ENCODE peak calls at places on chromosomes 16 and 17, in seven cellular contexts. One of them, this sample, is unnamed.

GRCh38 chr17:7083592-7083991 is 3.5 kb upstream of the CLEC10A start:
- DNase-seq in AG04450: no peak
- DNase-seq in breast epithelium: no peak
- DNase-seq in pancreas: no peak
- DNase-seq in right lobe of liver: no peak
- DNase-seq in stomach: no peak
- DNase-seq in heart right ventricle: no peak
- DNase-seq in this sample: no peak

GRCh38 chr16:74480150-74481029 is 59.1 kb upstream of the CLEC18B start:
- DNase-seq in AG04450: no peak
- DNase-seq in breast epithelium: peak; percentile 65
- DNase-seq in pancreas: no peak
- DNase-seq in right lobe of liver: no peak
- DNase-seq in stomach: peak; percentile 49
- DNase-seq in heart right ventricle: no peak
- DNase-seq in this sample: no peak

GRCh38 chr17:27379863-27380533 is 76.2 kb upstream of the KSR1 start:
- DNase-seq in AG04450: no peak
- DNase-seq in breast epithelium: peak; percentile 25
- DNase-seq in pancreas: peak; percentile 82
- DNase-seq in right lobe of liver: peak; percentile 69
- DNase-seq in stomach: peak; percentile 72
- DNase-seq in heart right ventricle: peak; percentile 82
- DNase-seq in this sample: no peak

GRCh38 chr17:51362818-51363598 is 102.7 kb downstream of the UTP18 start:
- DNase-seq in AG04450: no peak
- DNase-seq in breast epithelium: no peak
- DNase-seq in pancreas: no peak
- DNase-seq in right lobe of liver: no peak
- DNase-seq in stomach: no peak
- DNase-seq in heart right ventricle: no peak
- DNase-seq in this sample: no peak

GRCh38 chr16:74623214-74623842 is 16.4 kb upstream of the GLG1 start:
- DNase-seq in AG04450: peak; percentile 27
- DNase-seq in breast epithelium: no peak
- DNase-seq in pancreas: no peak
- DNase-seq in right lobe of liver: no peak
- DNase-seq in stomach: peak; percentile 7
- DNase-seq in heart right ventricle: no peak
- DNase-seq in this sample: no peak

GRCh38 chr17:72351365-72351764 is 230.5 kb downstream of the SOX9 start:
- DNase-seq in AG04450: no peak
- DNase-seq in breast epithelium: no peak
- DNase-seq in pancreas: no peak
- DNase-seq in right lobe of liver: no peak
- DNase-seq in stomach: no peak
- DNase-seq in heart right ventricle: no peak
- DNase-seq in this sample: no peak

GRCh38 chr17:73550561-73550960 is 93.7 kb downstream of the SDK2 start:
- DNase-seq in AG04450: no peak
- DNase-seq in breast epithelium: no peak
- DNase-seq in pancreas: no peak
- DNase-seq in right lobe of liver: no peak
- DNase-seq in stomach: no peak
- DNase-seq in heart right ventricle: no peak
- DNase-seq in this sample: no peak

GRCh38 chr16:89565506-89566372 is 5.3 kb downstream of the RPL13 start:
- DNase-seq in AG04450: no peak
- DNase-seq in breast epithelium: peak; percentile 65
- DNase-seq in pancreas: no peak
- DNase-seq in right lobe of liver: peak; percentile 71
- DNase-seq in stomach: peak; percentile 70
- DNase-seq in heart right ventricle: peak; percentile 58
- DNase-seq in this sample: peak; percentile 22

GRCh38 chr16:54503011-54503410 is 216.4 kb upstream of the IRX3 start:
- DNase-seq in AG04450: no peak
- DNase-seq in breast epithelium: no peak
- DNase-seq in pancreas: no peak
- DNase-seq in right lobe of liver: no peak
- DNase-seq in stomach: no peak
- DNase-seq in heart right ventricle: peak; percentile 71
- DNase-seq in this sample: no peak

GRCh38 chr16:12271006-12271405 is 294.5 kb downstream of the SNX29 start:
- DNase-seq in AG04450: no peak
- DNase-seq in breast epithelium: no peak
- DNase-seq in pancreas: no peak
- DNase-seq in right lobe of liver: no peak
- DNase-seq in stomach: no peak
- DNase-seq in heart right ventricle: no peak
- DNase-seq in this sample: no peak

GRCh38 chr17:27218719-27219488 is 75.0 kb upstream of the WSB1 start:
- DNase-seq in AG04450: no peak
- DNase-seq in breast epithelium: no peak
- DNase-seq in pancreas: no peak
- DNase-seq in right lobe of liver: no peak
- DNase-seq in stomach: no peak
- DNase-seq in heart right ventricle: no peak
- DNase-seq in this sample: no peak

GRCh38 chr16:9818702-9819101 is 363.5 kb downstream of the GRIN2A start:
- DNase-seq in AG04450: no peak
- DNase-seq in breast epithelium: no peak
- DNase-seq in pancreas: no peak
- DNase-seq in right lobe of liver: no peak
- DNase-seq in stomach: no peak
- DNase-seq in heart right ventricle: no peak
- DNase-seq in this sample: no peak
- H3K27me3 ChIP-seq in AG04450: no peaks in the 10 kb centered on the region
- H3K27me3 ChIP-seq in breast epithelium: no peaks in the 10 kb centered on the region
- H3K27me3 ChIP-seq in pancreas: no peaks in the 10 kb centered on the region
- H3K27me3 ChIP-seq in right lobe of liver: no peaks in the 10 kb centered on the region
- H3K27me3 ChIP-seq in stomach: no peaks in the 10 kb centered on the region
- H3K27me3 ChIP-seq in heart right ventricle: peaks cover 4% of the 10 kb centered on the region
- H3K27me3 ChIP-seq in this sample: no peaks in the 10 kb centered on the region

GRCh38 chr16:1119129-1119528 is 23.1 kb upstream of the C1QTNF8 start:
- DNase-seq in AG04450: no peak
- DNase-seq in breast epithelium: no peak
- DNase-seq in pancreas: no peak
- DNase-seq in right lobe of liver: no peak
- DNase-seq in stomach: no peak
- DNase-seq in heart right ventricle: no peak
- DNase-seq in this sample: no peak
- H3K4me3 ChIP-seq in AG04450: no peak overlapping the region
- H3K4me3 ChIP-seq in breast epithelium: no peak overlapping the region
- H3K4me3 ChIP-seq in pancreas: no peak overlapping the region
- H3K4me3 ChIP-seq in right lobe of liver: no peak overlapping the region
- H3K4me3 ChIP-seq in stomach: no peak overlapping the region
- H3K4me3 ChIP-seq in heart right ventricle: no peak overlapping the region
- H3K4me3 ChIP-seq in this sample: no peak overlapping the region

GRCh38 chr16:86479419-86479818 is 30.9 kb upstream of the FOXF1 start:
- DNase-seq in AG04450: no peak
- DNase-seq in breast epithelium: peak; percentile 17
- DNase-seq in pancreas: no peak
- DNase-seq in right lobe of liver: no peak
- DNase-seq in stomach: no peak
- DNase-seq in heart right ventricle: no peak
- DNase-seq in this sample: no peak
- H3K27me3 ChIP-seq in AG04450: no peaks in the 10 kb centered on the region
- H3K27me3 ChIP-seq in breast epithelium: no peaks in the 10 kb centered on the region
- H3K27me3 ChIP-seq in pancreas: no peaks in the 10 kb centered on the region
- H3K27me3 ChIP-seq in right lobe of liver: peaks cover 5% of the 10 kb centered on the region
- H3K27me3 ChIP-seq in stomach: no peaks in the 10 kb centered on the region
- H3K27me3 ChIP-seq in heart right ventricle: peaks cover 66% of the 10 kb centered on the region
- H3K27me3 ChIP-seq in this sample: peaks cover 3% of the 10 kb centered on the region

GRCh38 chr17:78923660-78924453 is 1.3 kb downstream of the TIMP2 start:
- DNase-seq in AG04450: no peak
- DNase-seq in breast epithelium: peak; percentile 82
- DNase-seq in pancreas: peak; percentile 97
- DNase-seq in right lobe of liver: peak; percentile 70
- DNase-seq in stomach: peak; percentile 92
- DNase-seq in heart right ventricle: peak; percentile 56
- DNase-seq in this sample: peak; percentile 33
- H3K4me3 ChIP-seq in AG04450: peak overlapping the region; percentile 88
- H3K4me3 ChIP-seq in breast epithelium: peak overlapping the region; percentile 93
- H3K4me3 ChIP-seq in pancreas: peak overlapping the region; percentile 73
- H3K4me3 ChIP-seq in right lobe of liver: peak overlapping the region; percentile 39
- H3K4me3 ChIP-seq in stomach: peak overlapping the region; percentile 84
- H3K4me3 ChIP-seq in heart right ventricle: peak overlapping the region; percentile 75
- H3K4me3 ChIP-seq in this sample: peak overlapping the region; percentile 55

GRCh38 chr17:75878174-75878998 is at the start of gene TRIM47:
- DNase-seq in AG04450: no peak
- DNase-seq in breast epithelium: peak; percentile 59
- DNase-seq in pancreas: peak; percentile 86
- DNase-seq in right lobe of liver: peak; percentile 81
- DNase-seq in stomach: peak; percentile 68
- DNase-seq in heart right ventricle: peak; percentile 85
- DNase-seq in this sample: no peak
- H3K27me3 ChIP-seq in AG04450: peaks cover 6% of the 10 kb centered on the region
- H3K27me3 ChIP-seq in breast epithelium: no peaks in the 10 kb centered on the region
- H3K27me3 ChIP-seq in pancreas: no peaks in the 10 kb centered on the region
- H3K27me3 ChIP-seq in right lobe of liver: no peaks in the 10 kb centered on the region
- H3K27me3 ChIP-seq in stomach: no peaks in the 10 kb centered on the region
- H3K27me3 ChIP-seq in heart right ventricle: no peaks in the 10 kb centered on the region
- H3K27me3 ChIP-seq in this sample: no peaks in the 10 kb centered on the region

GRCh38 chr16:70703041-70703834 is 17.4 kb upstream of the MTSS2 start:
- DNase-seq in AG04450: peak; percentile 84
- DNase-seq in breast epithelium: no peak
- DNase-seq in pancreas: no peak
- DNase-seq in right lobe of liver: no peak
- DNase-seq in stomach: no peak
- DNase-seq in heart right ventricle: peak; percentile 58
- DNase-seq in this sample: no peak
- H3K4me3 ChIP-seq in AG04450: no peak overlapping the region
- H3K4me3 ChIP-seq in breast epithelium: no peak overlapping the region
- H3K4me3 ChIP-seq in pancreas: no peak overlapping the region
- H3K4me3 ChIP-seq in right lobe of liver: no peak overlapping the region
- H3K4me3 ChIP-seq in stomach: no peak overlapping the region
- H3K4me3 ChIP-seq in heart right ventricle: no peak overlapping the region
- H3K4me3 ChIP-seq in this sample: no peak overlapping the region

DNA sequence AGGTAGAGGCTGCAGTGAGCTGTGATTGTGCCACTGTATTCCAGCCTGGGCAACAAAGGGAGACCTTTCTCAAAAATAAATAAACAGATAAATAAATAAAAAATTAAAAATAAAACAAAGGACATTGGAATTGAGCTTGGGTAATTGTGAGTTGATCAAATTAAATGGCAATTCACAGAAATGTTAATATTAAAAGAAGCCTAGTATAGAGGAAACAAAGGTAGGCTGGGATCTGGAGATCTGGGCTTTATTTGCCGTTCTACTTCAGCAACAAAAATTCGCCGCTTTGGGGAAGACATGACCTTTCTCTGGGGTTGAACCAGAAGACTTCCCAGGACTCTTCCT is 332 bp upstream of the VPS25 start:
- DNase-seq in AG04450: no peak
- DNase-seq in breast epithelium: no peak
- DNase-seq in pancreas: no peak
- DNase-seq in right lobe of liver: no peak
- DNase-seq in stomach: no peak
- DNase-seq in heart right ventricle: no peak
- DNase-seq in this sample: no peak
- H3K27me3 ChIP-seq in AG04450: no peaks in the 10 kb centered on the region
- H3K27me3 ChIP-seq in breast epithelium: no peaks in the 10 kb centered on the region
- H3K27me3 ChIP-seq in pancreas: no peaks in the 10 kb centered on the region
- H3K27me3 ChIP-seq in right lobe of liver: no peaks in the 10 kb centered on the region
- H3K27me3 ChIP-seq in stomach: no peaks in the 10 kb centered on the region
- H3K27me3 ChIP-seq in heart right ventricle: no peaks in the 10 kb centered on the region
- H3K27me3 ChIP-seq in this sample: no peaks in the 10 kb centered on the region

DNA sequence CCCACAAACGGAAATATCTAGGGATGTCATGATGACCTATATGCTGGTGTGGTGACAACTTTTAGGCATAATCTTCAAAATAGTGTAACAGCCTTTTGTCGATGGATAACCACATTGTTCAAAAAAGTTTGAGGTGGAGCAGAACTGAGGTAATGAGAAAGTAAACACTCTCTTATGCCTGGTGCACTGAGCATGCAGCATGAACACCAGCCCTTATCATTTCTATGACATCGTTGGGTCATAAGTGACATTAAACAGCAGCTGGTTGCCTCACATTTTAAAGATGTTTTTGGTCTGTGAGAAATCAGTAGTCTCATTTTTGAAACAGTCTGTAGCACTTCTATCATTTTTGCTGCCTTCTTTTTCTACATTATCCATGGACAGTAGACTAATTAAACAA is 1.8 kb downstream of the KRT23 start:
- DNase-seq in AG04450: no peak
- DNase-seq in breast epithelium: no peak
- DNase-seq in pancreas: no peak
- DNase-seq in right lobe of liver: no peak
- DNase-seq in stomach: no peak
- DNase-seq in heart right ventricle: no peak
- DNase-seq in this sample: no peak
- H3K4me3 ChIP-seq in AG04450: no peak overlapping the region
- H3K4me3 ChIP-seq in breast epithelium: no peak overlapping the region
- H3K4me3 ChIP-seq in pancreas: no peak overlapping the region
- H3K4me3 ChIP-seq in right lobe of liver: no peak overlapping the region
- H3K4me3 ChIP-seq in stomach: no peak overlapping the region
- H3K4me3 ChIP-seq in heart right ventricle: no peak overlapping the region
- H3K4me3 ChIP-seq in this sample: no peak overlapping the region

This sample was measured in effector memory CD4-positive, alpha-beta T cell.